ENCODE peak calls at places on chromosomes 11 and 22, in six cellular contexts. T, I, Y, N, W and R are unnamed samples. For H3K4me1, the result is how much of the 10 kb centered on the place peaks cover.

GRCh38 chr11:78742430-78742829 is 167.8 kb upstream of the NARS2 start:
- DNase-seq in T (peak), I (no peak), Y (no peak), N (no peak), W (no peak), R (no peak)

GRCh38 chr22:31829505-31829904 is 75.7 kb downstream of the DEPDC5 start:
- DNase-seq in T (no peak), I (peak), Y (peak), N (peak), W (peak), R (no peak)

GRCh38 chr11:78365381-78365792 is 52.2 kb downstream of the GAB2 start:
- DNase-seq in T (no peak), I (peak), Y (no peak), N (no peak), W (peak), R (no peak)

GRCh38 chr11:12995211-12995610 is 13.9 kb upstream of the RASSF10 start:
- DNase-seq in T (no peak), I (no peak), Y (no peak), N (peak), W (no peak), R (peak)

GRCh38 chr11:8867035-8867434 is 44.0 kb upstream of the AKIP1 start:
- DNase-seq in T (no peak), I (no peak), Y (no peak), N (no peak), W (no peak), R (no peak)

GRCh38 chr11:128906185-128907065 is 15.3 kb downstream of the KCNJ5 start:
- DNase-seq in T (no peak), I (no peak), Y (no peak), N (no peak), W (no peak), R (no peak)

GRCh38 chr22:23550049-23550650 is 29.9 kb downstream of the IGLL1 start:
- DNase-seq in T (no peak), I (no peak), Y (no peak), N (no peak), W (no peak), R (no peak)

GRCh38 chr22:49663311-49663711 is 164.4 kb downstream of the BRD1 start:
- DNase-seq in T (no peak), I (no peak), Y (no peak), N (no peak), W (no peak), R (no peak)

GRCh38 chr22:23909258-23909898 is 15.2 kb downstream of the MIF start:
- DNase-seq in T (no peak), I (no peak), Y (peak), N (no peak), W (no peak), R (no peak)

GRCh38 chr11:67648796-67649613 is 1.5 kb downstream of the ACY3 start:
- DNase-seq in T (no peak), I (no peak), Y (no peak), N (no peak), W (no peak), R (peak)

GRCh38 chr11:61575886-61576516 is 4.9 kb downstream of the SYT7 start:
- DNase-seq in T (no peak), I (no peak), Y (no peak), N (no peak), W (no peak), R (no peak)

GRCh38 chr11:495537-495931 is 11.5 kb downstream of the RNH1 start:
- DNase-seq in T (no peak), I (no peak), Y (no peak), N (no peak), W (no peak), R (no peak)

GRCh38 chr11:117986981-117987495 is 844 bp downstream of the IL10RA start:
- DNase-seq in T (peak), I (no peak), Y (no peak), N (no peak), W (no peak), R (no peak)

GRCh38 chr22:21445437-21446127 is 21.6 kb upstream of the TMEM191C start:
- DNase-seq in T (no peak), I (no peak), Y (peak), N (no peak), W (no peak), R (no peak)

GRCh38 chr22:48415535-48415934 is 1412.1 kb downstream of the BRD1 start:
- DNase-seq in T (no peak), I (no peak), Y (peak), N (no peak), W (no peak), R (no peak)

GRCh38 chr11:35546317-35546716 is 20.9 kb upstream of the PAMR1 start:
- DNase-seq in T (no peak), I (no peak), Y (no peak), N (no peak), W (no peak), R (no peak)

DNA sequence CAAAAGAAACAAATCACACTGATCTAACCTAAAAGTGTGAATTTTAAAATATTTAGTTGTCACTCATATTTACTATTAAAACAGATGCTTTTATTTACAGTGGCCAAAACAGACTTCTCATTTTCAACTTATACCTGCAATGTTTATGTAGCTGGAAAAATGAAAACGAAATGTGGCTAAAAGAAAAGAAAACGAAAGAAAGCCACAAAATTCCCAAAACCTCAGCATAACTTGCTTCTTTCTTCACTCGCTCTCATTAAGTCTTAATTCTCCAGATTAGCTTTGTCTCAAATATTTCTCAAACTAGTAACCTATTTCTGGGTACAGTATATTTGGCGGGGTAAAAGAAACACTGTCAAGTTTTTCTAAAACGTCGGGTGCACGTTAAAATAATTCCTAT is 693 bp downstream of the CSTF3 start:
- DNase-seq in T (no peak), I (no peak), Y (no peak), N (no peak), W (no peak), R (no peak)
- TF ChIP-seq CTCF in T (no peak), I (no peak), Y (no peak), N (no peak), W (no peak), R (no peak)

DNA sequence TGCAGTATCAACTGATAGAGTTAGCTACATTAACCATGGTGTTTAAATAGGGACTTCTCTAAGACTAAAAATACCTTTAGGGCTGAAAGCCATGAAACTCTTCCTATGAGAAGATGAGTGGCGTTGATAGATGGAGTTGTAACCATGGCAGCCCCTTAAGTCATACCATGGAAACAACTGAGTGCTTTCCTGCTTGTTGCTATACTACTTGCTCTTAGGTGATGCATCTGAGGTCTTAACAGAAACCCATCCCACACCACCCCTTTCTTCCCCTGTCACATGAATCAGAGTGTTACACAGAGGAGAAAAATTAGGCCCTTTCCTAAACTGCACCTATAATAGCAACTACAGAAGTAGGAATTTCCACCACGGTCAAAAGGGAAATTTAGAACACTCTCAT is 64.3 kb upstream of the ZC3H12C start:
- DNase-seq in T (no peak), I (no peak), Y (no peak), N (no peak), W (no peak), R (no peak)
- TF ChIP-seq EP300 in T (no peak), I (no peak), Y (no peak), N (no peak), W (no peak), R (no peak)

GRCh38 chr11:82974135-82974534 is 72.6 kb downstream of the DDIAS start:
- DNase-seq in T (no peak), I (no peak), Y (no peak), N (no peak), W (no peak), R (no peak)

GRCh38 chr11:82967381-82967780 is 65.8 kb downstream of the DDIAS start:
- DNase-seq in T (no peak), I (no peak), Y (no peak), N (no peak), W (no peak), R (no peak)

GRCh38 chr11:82972103-82972502 is 70.6 kb downstream of the DDIAS start:
- DNase-seq in T (no peak), I (no peak), Y (no peak), N (no peak), W (no peak), R (no peak)

GRCh38 chr11:82969811-82970210 is 68.3 kb downstream of the DDIAS start:
- DNase-seq in T (no peak), I (no peak), Y (no peak), N (no peak), W (no peak), R (no peak)
- H3K4me1 ChIP-seq in T (under half), I (under half), Y (under half), N (under half), W (under half), R (under half)

GRCh38 chr22:19799322-19800190 is 39.0 kb downstream of the TBX1 start:
- DNase-seq in T (no peak), I (no peak), Y (no peak), N (peak), W (no peak), R (peak)
- TF ChIP-seq CTCF in T (no peak), I (no peak), Y (no peak), N (peak), W (no peak), R (peak)

GRCh38 chr22:39898997-39899396 is 1.9 kb upstream of the GRAP2 start:
- DNase-seq in T (no peak), I (no peak), Y (no peak), N (no peak), W (no peak), R (no peak)
- TF ChIP-seq EP300 in T (no peak), I (no peak), Y (no peak), N (no peak), W (no peak), R (no peak)

GRCh38 chr11:11977206-11977938 is 31.1 kb downstream of the DKK3 start:
- DNase-seq in T (peak), I (no peak), Y (peak), N (no peak), W (peak), R (peak)
- H3K4me1 ChIP-seq in T (half or more), I (under half), Y (under half), N (under half), W (half or more), R (under half)

DNA sequence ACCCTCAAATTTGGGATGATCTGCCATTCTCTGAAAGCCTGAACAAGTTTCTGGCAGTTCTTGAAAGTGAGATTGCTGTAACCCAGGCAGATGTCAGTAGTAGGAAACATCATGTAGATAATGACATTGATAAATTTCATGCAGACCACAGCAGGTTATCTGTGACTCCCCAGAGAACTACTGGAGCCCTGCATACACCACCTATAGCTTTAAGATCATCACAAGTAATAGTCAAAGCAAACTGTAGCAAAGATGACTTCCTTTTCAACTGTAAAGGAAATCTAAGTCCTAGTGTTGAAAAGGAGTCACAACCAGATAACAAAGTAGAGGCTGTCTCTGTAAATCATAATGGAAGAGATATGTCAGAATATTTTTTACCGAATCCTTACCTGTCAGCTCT is 31.0 kb downstream of the DDIAS start:
- DNase-seq in T (no peak), I (no peak), Y (no peak), N (no peak), W (no peak), R (no peak)
- TF ChIP-seq CTCF in T (no peak), I (no peak), Y (no peak), N (no peak), W (no peak), R (no peak)

DNA sequence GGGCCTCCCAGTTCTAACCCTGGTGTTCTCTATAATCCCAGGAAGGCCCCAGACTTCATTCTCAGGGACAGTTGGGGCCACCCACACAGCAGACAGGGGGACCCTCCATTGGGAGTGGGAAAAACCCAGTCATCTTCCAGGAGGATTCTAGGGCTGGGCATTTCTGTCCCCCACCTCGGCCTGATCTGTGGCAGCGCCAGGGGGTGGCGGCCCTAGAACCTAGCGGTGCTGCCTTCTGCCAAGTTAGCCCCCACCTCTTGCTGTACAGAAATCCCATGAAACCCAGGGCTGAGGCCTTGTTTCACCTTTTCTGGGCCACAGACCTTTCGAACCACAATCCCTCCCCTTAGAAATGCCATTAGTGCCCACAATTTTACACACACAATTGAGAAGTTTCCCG is 9.6 kb downstream of the CHST1 start:
- DNase-seq in T (no peak), I (no peak), Y (no peak), N (no peak), W (no peak), R (no peak)
- TF ChIP-seq EP300 in T (no peak), I (no peak), Y (no peak), N (no peak), W (no peak), R (no peak)

GRCh38 chr11:131889146-131889577 is 518.7 kb downstream of the NTM start:
- DNase-seq in T (no peak), I (no peak), Y (no peak), N (no peak), W (no peak), R (no peak)
- H3K4me1 ChIP-seq in T (under half), I (under half), Y (under half), N (under half), W (under half), R (under half)

GRCh38 chr11:66311965-66312548 is 4.8 kb downstream of the CD248 start:
- DNase-seq in T (peak), I (peak), Y (peak), N (peak), W (peak), R (peak)

GRCh38 chr11:66314561-66315497 is 2.0 kb downstream of the CD248 start:
- DNase-seq in T (no peak), I (no peak), Y (peak), N (no peak), W (no peak), R (no peak)

GRCh38 chr11:66314186-66314501 is 2.7 kb downstream of the CD248 start:
- DNase-seq in T (no peak), I (no peak), Y (no peak), N (no peak), W (no peak), R (no peak)

GRCh38 chr11:66312549-66313320 is 4.1 kb downstream of the CD248 start:
- DNase-seq in T (peak), I (peak), Y (peak), N (peak), W (peak), R (peak)

DNA sequence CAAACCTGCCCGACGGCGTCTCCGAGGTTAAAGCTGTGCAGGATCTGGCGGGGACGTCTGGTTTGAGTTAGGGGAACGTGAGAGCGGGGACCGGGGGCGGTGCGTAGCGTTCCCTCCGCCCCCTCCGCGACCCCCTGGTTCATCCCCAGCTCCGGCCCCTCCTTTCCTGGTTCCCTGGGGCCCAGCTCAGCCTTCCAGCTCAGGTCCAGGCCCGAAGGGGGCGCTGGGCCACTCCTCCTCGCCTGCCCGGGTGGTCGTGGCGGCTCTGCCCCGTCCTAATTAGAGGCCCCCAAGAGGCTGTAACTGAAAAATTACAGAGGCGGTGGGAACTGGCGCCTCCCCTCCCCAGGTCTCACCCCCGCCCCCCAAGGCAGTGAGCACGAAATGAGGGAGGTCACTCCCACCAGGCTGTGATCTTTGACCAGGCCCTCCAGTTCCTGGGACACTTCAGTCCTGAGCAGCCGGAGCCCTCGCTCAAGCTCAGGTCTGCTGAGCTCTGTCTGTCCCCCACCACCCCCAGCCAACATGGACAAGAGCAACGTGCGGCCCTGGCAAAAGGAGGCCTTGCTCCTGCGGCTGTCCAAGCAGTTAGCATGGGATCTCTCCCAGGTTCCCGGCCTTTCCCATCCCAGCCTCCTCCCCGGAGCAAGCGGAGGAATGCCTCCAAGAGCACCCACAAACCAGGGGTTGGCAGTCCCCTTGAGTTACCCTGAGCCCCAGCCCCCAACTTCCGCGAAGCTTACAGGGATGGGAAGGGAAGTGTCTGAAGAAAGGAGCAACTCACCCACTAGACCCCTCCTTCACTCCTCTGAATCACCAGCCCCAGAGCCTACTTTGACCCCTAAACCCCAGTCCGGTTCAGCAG is 3.3 kb downstream of the CD248 start:
- DNase-seq in T (no peak), I (peak), Y (peak), N (peak), W (no peak), R (no peak)
- TF ChIP-seq CTCF in T (no peak), I (peak), Y (no peak), N (no peak), W (no peak), R (no peak)